ENCODE peak calls at places on chromosomes 13 and 19, in ten cellular contexts. D is uterus; A is kidney; Q is heart left ventricle; T is sigmoid colon; M is WERI-Rb-1; B is body of pancreas; E is CD8-positive, alpha-beta memory T cell; X is PC-3; L is heart right ventricle. Y is an unnamed sample. For H3K36me3 and H3K9me3, the result is how much of the 10 kb centered on the place peaks cover.

GRCh38 chr19:17739121-17739875 is 12.0 kb upstream of the FCHO1 start:
- DNase-seq in D (no peak), A (no peak), Q (no peak), T (no peak), M (peak), B (no peak), E (no peak), X (no peak), L (peak), Y (no peak)

GRCh38 chr13:22110368-22110767 is 439.5 kb downstream of the FGF9 start:
- DNase-seq in D (no peak), A (no peak), Q (no peak), T (no peak), M (no peak), B (peak), E (no peak), X (peak), L (no peak), Y (peak)

GRCh38 chr13:27170221-27170520 is 1.4 kb downstream of the USP12 start:
- DNase-seq in D (no peak), A (no peak), Q (no peak), T (no peak), M (no peak), B (no peak), E (no peak), X (peak), L (no peak), Y (no peak)

GRCh38 chr13:43325636-43326035 is 302.2 kb downstream of the DNAJC15 start:
- DNase-seq in D (no peak), A (no peak), Q (no peak), T (no peak), M (no peak), B (no peak), E (no peak), X (no peak), L (no peak), Y (no peak)

GRCh38 chr19:35000647-35001501 is 751 bp downstream of the GRAMD1A start:
- DNase-seq in D (no peak), A (no peak), Q (no peak), T (no peak), M (no peak), B (peak), E (peak), X (peak), L (no peak), Y (peak)

GRCh38 chr13:26707122-26708006 is 53.2 kb downstream of the GPR12 start:
- DNase-seq in D (no peak), A (no peak), Q (no peak), T (no peak), M (peak), B (peak), E (peak), X (peak), L (peak), Y (peak)

GRCh38 chr13:67351114-67351513 is 121.0 kb upstream of the PCDH9 start:
- DNase-seq in D (no peak), A (no peak), Q (no peak), T (no peak), M (no peak), B (no peak), E (no peak), X (no peak), L (no peak), Y (no peak)

GRCh38 chr13:113815151-113816058 is 48.5 kb downstream of the GAS6 start:
- DNase-seq in D (no peak), A (no peak), Q (no peak), T (no peak), M (no peak), B (no peak), E (no peak), X (peak), L (peak), Y (no peak)

GRCh38 chr13:57633950-57634828 is 2.6 kb downstream of the PCDH17 start:
- DNase-seq in D (no peak), A (peak), Q (peak), T (peak), M (no peak), B (peak), E (no peak), X (no peak), L (peak), Y (no peak)

GRCh38 chr19:6248856-6249255 is 30.9 kb downstream of the MLLT1 start:
- DNase-seq in D (no peak), A (no peak), Q (no peak), T (no peak), M (no peak), B (no peak), E (no peak), X (no peak), L (no peak), Y (no peak)

GRCh38 chr19:4452230-4452990 is 5.2 kb downstream of the UBXN6 start:
- DNase-seq in D (no peak), A (no peak), Q (no peak), T (no peak), M (no peak), B (no peak), E (no peak), X (no peak), L (no peak), Y (no peak)

GRCh38 chr13:100035936-100036335 is 53.0 kb upstream of the PCCA start:
- DNase-seq in D (no peak), A (no peak), Q (no peak), T (no peak), M (no peak), B (no peak), E (no peak), X (peak), L (no peak), Y (no peak)

GRCh38 chr19:17049711-17050280 is 23.2 kb upstream of the CPAMD8 start:
- DNase-seq in D (peak), A (no peak), Q (no peak), T (no peak), M (no peak), B (no peak), E (no peak), X (peak), L (no peak), Y (no peak)

GRCh38 chr19:46994141-46994686 is 25.4 kb upstream of the NPAS1 start:
- DNase-seq in D (no peak), A (no peak), Q (no peak), T (no peak), M (no peak), B (no peak), E (no peak), X (no peak), L (no peak), Y (no peak)
- H3K36me3 ChIP-seq in D (under half), A (under half), Q (half or more), T (under half), M (half or more), B (under half), E (under half), X (under half), L (under half), Y (half or more)

DNA sequence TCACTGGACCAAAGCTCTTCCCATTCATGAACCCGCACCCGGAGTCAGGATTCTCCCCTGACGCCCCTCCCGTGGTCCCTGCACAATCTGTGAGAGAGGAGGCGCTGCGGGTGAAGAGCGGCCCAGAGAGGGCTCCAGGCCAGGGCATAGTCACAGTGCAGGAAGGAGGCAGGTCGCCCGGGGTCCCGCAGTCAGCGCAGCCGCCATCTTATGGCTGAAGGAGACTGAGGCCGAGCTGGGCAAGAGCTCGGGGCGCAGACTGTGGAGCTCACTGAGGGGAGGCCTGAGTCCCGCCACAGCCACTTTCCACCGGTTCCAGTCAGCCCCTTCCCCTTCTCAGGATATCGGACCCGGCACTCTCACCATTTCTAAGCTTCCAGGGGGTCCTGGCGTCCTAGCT is 300 bp downstream of the ZNF99 start:
- DNase-seq in D (no peak), A (no peak), Q (no peak), T (no peak), M (peak), B (no peak), E (no peak), X (no peak), L (no peak), Y (no peak)
- H3K9me3 ChIP-seq in D (under half), A (under half), Q (under half), T (under half), M (under half), B (under half), E (under half), X (under half), L (under half), Y (under half)

DNA sequence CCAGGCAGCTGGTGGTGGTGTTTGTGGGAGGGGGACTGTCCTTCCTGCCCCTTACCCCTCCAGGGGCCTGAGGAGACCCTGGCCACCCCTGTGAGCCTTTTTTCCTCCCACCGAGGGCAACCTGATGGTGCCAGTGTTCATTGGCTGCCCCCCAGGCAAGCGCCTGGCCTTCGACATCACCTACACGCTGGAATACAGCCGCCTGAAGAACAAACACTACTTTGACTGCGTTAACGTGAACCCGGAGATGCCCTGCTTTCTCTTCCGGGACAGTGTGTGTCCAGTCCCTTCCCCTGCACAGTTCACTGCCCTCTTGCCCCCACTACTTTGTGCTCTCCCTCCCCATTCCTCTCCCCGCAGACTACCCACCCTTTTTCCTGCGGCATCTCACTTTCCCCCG is 7.3 kb upstream of the PSMD8 start:
- DNase-seq in D (no peak), A (peak), Q (no peak), T (no peak), M (no peak), B (no peak), E (no peak), X (no peak), L (no peak), Y (no peak)
- H3K36me3 ChIP-seq in D (under half), A (under half), Q (under half), T (under half), M (under half), B (under half), E (under half), X (under half), L (under half), Y (under half)

DNA sequence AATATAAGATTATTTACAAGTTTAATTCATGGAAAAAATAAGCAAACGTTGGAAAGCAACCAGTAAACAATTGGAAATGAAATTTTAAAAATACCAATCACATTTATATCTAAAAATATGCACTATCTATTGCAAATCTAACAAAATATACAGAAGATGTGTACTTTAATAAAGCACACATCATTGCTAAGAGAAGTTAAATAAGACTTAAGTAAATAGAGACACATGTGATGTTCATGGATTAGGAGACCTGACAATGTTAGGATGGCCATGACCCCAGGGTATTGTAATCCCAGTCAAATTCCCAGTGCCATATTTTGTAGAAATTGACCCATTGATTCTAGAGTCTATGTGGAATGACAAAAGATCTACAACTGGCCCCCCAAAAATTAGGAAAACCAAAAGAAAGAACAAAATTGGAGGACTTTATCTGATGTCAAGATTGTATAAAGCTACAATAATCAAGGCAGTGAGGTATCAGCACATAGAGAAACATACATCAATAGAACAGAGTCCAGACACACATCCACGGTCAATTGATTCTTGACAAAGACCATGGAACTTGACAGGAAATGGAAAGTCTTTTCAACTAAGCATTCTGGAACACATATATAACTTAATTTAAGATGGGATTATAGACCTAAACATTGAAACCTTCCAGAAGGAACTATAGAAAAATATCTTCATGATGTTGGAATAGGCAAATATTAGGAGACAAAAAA is 90.8 kb upstream of the USP29 start:
- DNase-seq in D (no peak), A (no peak), Q (no peak), T (no peak), M (no peak), B (no peak), E (no peak), X (no peak), L (no peak), Y (no peak)
- H3K9me3 ChIP-seq in D (under half), A (under half), Q (under half), T (under half), M (under half), B (under half), E (under half), X (under half), L (under half), Y (under half)

GRCh38 chr13:60629158-60629557 is 232.1 kb downstream of the TDRD3 start:
- DNase-seq in D (no peak), A (no peak), Q (no peak), T (no peak), M (no peak), B (no peak), E (no peak), X (no peak), L (no peak), Y (no peak)
- H3K36me3 ChIP-seq in D (under half), A (under half), Q (under half), T (under half), M (under half), B (under half), E (under half), X (under half), L (under half), Y (under half)

DNA sequence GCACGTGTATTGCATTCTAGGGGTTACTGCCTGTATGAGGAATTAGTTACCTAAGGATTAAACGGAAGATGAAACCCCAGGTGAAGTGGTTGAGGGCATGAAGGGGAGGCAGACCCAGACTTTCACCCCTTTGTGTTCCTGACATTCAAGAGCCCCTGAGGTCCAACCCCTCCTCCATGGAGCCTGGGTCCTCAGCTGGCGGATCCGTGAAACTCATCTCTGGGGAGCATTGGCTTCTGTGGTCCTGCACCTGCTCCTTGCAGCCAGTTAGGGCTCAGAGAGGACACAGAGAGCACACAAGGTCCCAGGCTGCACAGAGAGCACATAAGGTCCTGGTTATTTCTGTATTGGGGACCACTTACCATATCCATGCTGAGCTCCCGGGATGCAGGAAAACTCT is 7.0 kb upstream of the LILRA1 start:
- DNase-seq in D (no peak), A (no peak), Q (no peak), T (no peak), M (no peak), B (no peak), E (no peak), X (no peak), L (no peak), Y (no peak)
- H3K9me3 ChIP-seq in D (under half), A (under half), Q (under half), T (under half), M (under half), B (under half), E (under half), X (under half), L (under half), Y (under half)